ENCODE peak calls at places on chromosome 1, in four cellular contexts. C is fibroblast of mammary gland; T is substantia nigra; K is activated CD4-positive, alpha-beta T cell treated with anti-CD3 and anti-CD28 coated beads, Interleukin-2, amount 50 U/mL, for 4 hours. E is an unnamed sample.

GRCh38 chr1:19059773-19060172 is 103.3 kb upstream of the IFFO2 start:
- DNase-seq in T (no peak), K (no peak), C (no peak), E (no peak)

GRCh38 chr1:179953974-179954493 is 576 bp upstream of the CEP350 start:
- DNase-seq in K (peak), C (peak), T (peak), E (peak)

GRCh38 chr1:241637604-241638003 is 2.6 kb downstream of the CHML start:
- DNase-seq in K (no peak), C (peak), T (no peak), E (no peak)

GRCh38 chr1:193540511-193540910 is 354.1 kb upstream of the B3GALT2 start:
- DNase-seq in C (no peak), T (no peak), K (no peak), E (no peak)

GRCh38 chr1:54159733-54160316 is 7.0 kb upstream of the CDCP2 start:
- DNase-seq in K (no peak), C (no peak), T (no peak), E (no peak)

GRCh38 chr1:214476229-214476957 is 75.0 kb downstream of the PTPN14 start:
- DNase-seq in T (no peak), K (no peak), C (no peak), E (no peak)

GRCh38 chr1:23210351-23210785 is 6.9 kb downstream of the HTR1D start:
- DNase-seq in T (no peak), C (no peak), K (no peak), E (no peak)

GRCh38 chr1:44571712-44572571 is 102.3 kb downstream of the TMEM53 start:
- DNase-seq in K (no peak), T (no peak), C (peak), E (no peak)

GRCh38 chr1:230301322-230301721 is 124.8 kb downstream of the PGBD5 start:
- DNase-seq in K (no peak), C (no peak), T (no peak), E (no peak)

GRCh38 chr1:59568158-59568935 is 246.4 kb upstream of the HOOK1 start:
- DNase-seq in K (no peak), C (no peak), T (no peak), E (no peak)

GRCh38 chr1:84271452-84272273 is 29.8 kb upstream of the SAMD13 start:
- DNase-seq in C (peak), K (no peak), T (no peak), E (no peak)

GRCh38 chr1:201345081-201345355 is 32.5 kb downstream of the TNNT2 start:
- DNase-seq in T (no peak), C (no peak), K (no peak), E (no peak)

GRCh38 chr1:45327644-45328515 is 1.2 kb downstream of the HPDL start:
- DNase-seq in T (no peak), C (no peak), K (no peak), E (no peak)

GRCh38 chr1:231923461-231924132 is 297.0 kb downstream of the DISC1 start:
- DNase-seq in T (no peak), C (peak), K (no peak), E (no peak)

GRCh38 chr1:239560921-239561320 is 174.6 kb downstream of the CHRM3 start:
- DNase-seq in K (no peak), C (no peak), T (no peak), E (no peak)

GRCh38 chr1:205182930-205183329 is 28.6 kb downstream of the DSTYK start:
- DNase-seq in T (no peak), C (no peak), K (no peak), E (no peak)

GRCh38 chr1:65147424-65148177 is 402 bp upstream of the AK4 start:
- DNase-seq in T (peak), C (peak), K (peak), E (peak)

GRCh38 chr1:227846265-227846858 is 30.9 kb downstream of the PRSS38 start:
- DNase-seq in C (no peak), K (no peak), T (no peak), E (no peak)

GRCh38 chr1:34743775-34744174 is 11.1 kb upstream of the GJB5 start:
- DNase-seq in K (no peak), T (no peak), C (no peak), E (no peak)

GRCh38 chr1:183651621-183652020 is 1.5 kb downstream of the APOBEC4 start:
- DNase-seq in T (no peak), C (no peak), K (no peak), E (no peak)

GRCh38 chr1:168709896-168710305 is 19.1 kb downstream of the DPT start:
- DNase-seq in K (no peak), T (no peak), C (peak), E (no peak)

GRCh38 chr1:89050649-89051033 is 14.4 kb downstream of the GBP1 start:
- DNase-seq in K (no peak), T (no peak), C (no peak), E (no peak)

GRCh38 chr1:180662709-180663108 is 30.9 kb downstream of the XPR1 start:
- DNase-seq in C (no peak), K (no peak), T (no peak), E (no peak)

GRCh38 chr1:41238311-41239094 is 3.6 kb downstream of the SCMH1 start:
- DNase-seq in T (no peak), K (no peak), C (peak), E (no peak)

GRCh38 chr1:64522740-64523139 is 52.8 kb downstream of the CACHD1 start:
- DNase-seq in T (no peak), C (no peak), K (no peak), E (no peak)

GRCh38 chr1:96072021-96072420 is 649.6 kb upstream of the PTBP2 start:
- DNase-seq in C (peak), T (no peak), K (no peak), E (no peak)

GRCh38 chr1:75265792-75266191 is 131.6 kb downstream of the LHX8 start:
- DNase-seq in C (peak), K (no peak), T (no peak), E (no peak)

GRCh38 chr1:100352267-100353072 is at the start of gene CDC14A:
- DNase-seq in T (peak), C (peak), K (peak), E (peak)

GRCh38 chr1:26938659-26939025 is 17.1 kb downstream of the NUDC start:
- DNase-seq in K (no peak), T (no peak), C (no peak), E (no peak)

GRCh38 chr1:21206117-21206516 is 29.4 kb upstream of the EIF4G3 start:
- DNase-seq in K (no peak), C (peak), T (no peak), E (no peak)

GRCh38 chr1:5886541-5887435 is 105.4 kb downstream of the NPHP4 start:
- DNase-seq in K (no peak), T (no peak), C (no peak), E (no peak)

GRCh38 chr1:62688687-62689085 is 500 bp upstream of the DOCK7 start:
- DNase-seq in K (no peak), T (no peak), C (peak), E (no peak)

GRCh38 chr1:15848143-15848928 is 829 bp downstream of the SPEN start:
- DNase-seq in C (no peak), K (peak), T (peak), E (no peak)

GRCh38 chr1:198771562-198772153 is 132.8 kb downstream of the PTPRC start:
- DNase-seq in K (no peak), C (peak), T (no peak), E (no peak)

GRCh38 chr1:43435146-43436145 is 18.3 kb downstream of the HYI start:
- DNase-seq in K (no peak), T (no peak), C (peak), E (no peak)

GRCh38 chr1:243254233-243254926 is 701 bp downstream of the CEP170 start:
- DNase-seq in K (peak), T (peak), C (peak), E (peak)

E was measured in activated T-helper 9 cell treated with anti-CD3 and anti-CD28 coated beads, Interleukin-2, amount 50 U/mL, for 16 hours.